ENCODE peak calls at places on chromosomes 7 and 10, in seven cellular contexts. T is A549; N is KG1; W is T-helper 2 cell; V is HTR-8/SVneo; B is NCI-H524 treated with DMSO at 0.1 percent for 48 hours; G is CD8-positive, alpha-beta memory T cell. Z is an unnamed sample.

GRCh38 chr7:159031750-159032149 is 112.9 kb downstream of the VIPR2 start:
- DNase-seq in T (no peak), N (no peak), W (no peak), V (no peak), B (no peak), G (no peak), Z (no peak)

GRCh38 chr10:99041468-99041867 is 194.2 kb downstream of the HPSE2 start:
- DNase-seq in T (no peak), N (no peak), W (no peak), V (no peak), B (no peak), G (no peak), Z (no peak)

GRCh38 chr10:21995557-21995956 is 8.0 kb downstream of the DNAJC1 start:
- DNase-seq in T (no peak), N (no peak), W (no peak), V (no peak), B (no peak), G (no peak), Z (no peak)

GRCh38 chr7:82018226-82018625 is 248.4 kb upstream of the HGF start:
- DNase-seq in T (no peak), N (no peak), W (no peak), V (no peak), B (no peak), G (no peak), Z (no peak)

GRCh38 chr7:16171928-16172327 is 249.4 kb downstream of the CRPPA start:
- DNase-seq in T (no peak), N (no peak), W (no peak), V (peak; percentile 13), B (no peak), G (no peak), Z (no peak)

GRCh38 chr7:119838444-119838843 is 434.5 kb upstream of the KCND2 start:
- DNase-seq in T (no peak), N (no peak), W (no peak), V (no peak), B (no peak), G (no peak), Z (no peak)

GRCh38 chr10:89478085-89478738 is 57.2 kb downstream of the SLC16A12 start:
- DNase-seq in T (peak; percentile 18), N (no peak), W (no peak), V (no peak), B (no peak), G (no peak), Z (no peak)

GRCh38 chr7:42605381-42605780 is 306.5 kb downstream of the C7orf25 start:
- DNase-seq in T (no peak), N (no peak), W (no peak), V (no peak), B (no peak), G (no peak), Z (no peak)

GRCh38 chr7:140230862-140231778 is 54.3 kb upstream of the KDM7A start:
- DNase-seq in T (peak; percentile 44), N (no peak), W (peak; percentile 37), V (peak; percentile 48), B (peak; percentile 77), G (peak; percentile 47), Z (peak; percentile 91)

GRCh38 chr10:100173035-100173434 is 12.8 kb downstream of the ERLIN1 start:
- DNase-seq in T (no peak), N (no peak), W (no peak), V (no peak), B (no peak), G (no peak), Z (no peak)

GRCh38 chr7:151116603-151117002 is 30.3 kb downstream of the AGAP3 start:
- DNase-seq in T (no peak), N (no peak), W (no peak), V (no peak), B (no peak), G (no peak), Z (no peak)

GRCh38 chr7:158734861-158735260 is 30.3 kb upstream of the NCAPG2 start:
- DNase-seq in T (no peak), N (no peak), W (no peak), V (no peak), B (no peak), G (no peak), Z (no peak)

GRCh38 chr10:26881600-26882331 is 21.0 kb upstream of the ABI1 start:
- DNase-seq in T (peak; percentile 77), N (no peak), W (no peak), V (peak; percentile 49), B (no peak), G (no peak), Z (peak; percentile 22)

GRCh38 chr10:59857049-59857448 is 49.3 kb downstream of the CCDC6 start:
- DNase-seq in T (no peak), N (no peak), W (no peak), V (no peak), B (no peak), G (no peak), Z (no peak)

GRCh38 chr10:70494966-70495365 is 16.4 kb downstream of the PALD1 start:
- DNase-seq in T (no peak), N (peak; percentile 70), W (no peak), V (no peak), B (no peak), G (no peak), Z (no peak)

GRCh38 chr10:117411440-117412428 is 36.5 kb upstream of the PDZD8 start:
- DNase-seq in T (no peak), N (no peak), W (no peak), V (no peak), B (no peak), G (no peak), Z (peak; percentile 8)

GRCh38 chr7:48154792-48155413 is 16.4 kb upstream of the ABCA13 start:
- DNase-seq in T (peak; percentile 66), N (no peak), W (peak; percentile 7), V (peak; percentile 53), B (no peak), G (peak; percentile 14), Z (no peak)

GRCh38 chr10:102602272-102603045 is 41.8 kb upstream of the TRIM8 start:
- DNase-seq in T (no peak), N (no peak), W (no peak), V (no peak), B (no peak), G (no peak), Z (no peak)

GRCh38 chr7:6273917-6274630 is 1.6 kb upstream of the CYTH3 start:
- DNase-seq in T (no peak), N (no peak), W (no peak), V (no peak), B (no peak), G (no peak), Z (no peak)

GRCh38 chr7:81140206-81140605 is 221.4 kb upstream of the SEMA3C start:
- DNase-seq in T (no peak), N (no peak), W (no peak), V (no peak), B (no peak), G (no peak), Z (no peak)

GRCh38 chr10:26437637-26438461 is at the start of gene APBB1IP:
- DNase-seq in T (no peak), N (peak; percentile 89), W (peak; percentile 16), V (no peak), B (no peak), G (no peak), Z (no peak)

GRCh38 chr7:71937840-71938371 is 474.2 kb downstream of the CALN1 start:
- DNase-seq in T (no peak), N (no peak), W (no peak), V (no peak), B (no peak), G (no peak), Z (peak; percentile 16)

GRCh38 chr7:117019786-117020604 is 66.7 kb downstream of the ST7 start:
- DNase-seq in T (peak; percentile 70), N (no peak), W (no peak), V (peak; percentile 69), B (peak; percentile 84), G (no peak), Z (peak; percentile 84)

GRCh38 chr7:155815332-155816191 is 3.3 kb upstream of the SHH start:
- DNase-seq in T (peak; percentile 63), N (no peak), W (peak; percentile 33), V (peak; percentile 69), B (no peak), G (no peak), Z (no peak)

GRCh38 chr7:120714945-120715344 is 143.0 kb downstream of the TSPAN12 start:
- DNase-seq in T (no peak), N (no peak), W (no peak), V (no peak), B (no peak), G (no peak), Z (no peak)